ENCODE peak calls at places on chromosomes 13 and 19, in four cellular contexts. One of them, this sample, is unnamed.

GRCh38 chr19:28956971-28957370 is 256.0 kb downstream of the UQCRFS1 start:
- DNase-seq in mesenchymal stem cell: no peak
- DNase-seq in H1: no peak
- DNase-seq in H9: no peak
- DNase-seq in this sample: no peak

GRCh38 chr13:28805193-28805819 is 14.8 kb upstream of the MTUS2 start:
- DNase-seq in H1: peak; percentile 96
- DNase-seq in H9: peak; percentile 65
- DNase-seq in mesenchymal stem cell: no peak
- DNase-seq in this sample: no peak

GRCh38 chr13:97142452-97142851 is 79.7 kb upstream of the MBNL2 start:
- DNase-seq in mesenchymal stem cell: peak; percentile 66
- DNase-seq in H9: peak; percentile 52
- DNase-seq in H1: no peak
- DNase-seq in this sample: no peak

GRCh38 chr13:102817907-102818306 is 19.0 kb downstream of the BIVM start:
- DNase-seq in H9: no peak
- DNase-seq in H1: no peak
- DNase-seq in mesenchymal stem cell: no peak
- DNase-seq in this sample: no peak

GRCh38 chr19:45222724-45223123 is 22.5 kb downstream of the EXOC3L2 start:
- DNase-seq in mesenchymal stem cell: no peak
- DNase-seq in H9: no peak
- DNase-seq in H1: no peak
- DNase-seq in this sample: no peak

GRCh38 chr19:43784981-43785808 is 4.4 kb upstream of the KCNN4 start:
- DNase-seq in mesenchymal stem cell: peak; percentile 79
- DNase-seq in H9: peak; percentile 73
- DNase-seq in H1: peak; percentile 64
- DNase-seq in this sample: peak; percentile 59

GRCh38 chr13:97127842-97128241 is 94.3 kb upstream of the MBNL2 start:
- DNase-seq in mesenchymal stem cell: peak; percentile 21
- DNase-seq in H9: no peak
- DNase-seq in H1: no peak
- DNase-seq in this sample: no peak

GRCh38 chr19:12194827-12195500 is 32.1 kb downstream of the ZNF136 start:
- DNase-seq in H1: no peak
- DNase-seq in H9: no peak
- DNase-seq in mesenchymal stem cell: no peak
- DNase-seq in this sample: peak; percentile 53

GRCh38 chr13:112781287-112781686 is 91.4 kb downstream of the ATP11A start:
- DNase-seq in mesenchymal stem cell: no peak
- DNase-seq in H9: no peak
- DNase-seq in H1: peak; percentile 32
- DNase-seq in this sample: no peak

GRCh38 chr19:15331419-15332310 is 674 bp downstream of the BRD4 start:
- DNase-seq in mesenchymal stem cell: peak; percentile 55
- DNase-seq in H1: peak; percentile 60
- DNase-seq in H9: peak; percentile 39
- DNase-seq in this sample: peak; percentile 21

GRCh38 chr13:24684600-24684998 is 4.4 kb downstream of the ATP12A start:
- DNase-seq in mesenchymal stem cell: no peak
- DNase-seq in H1: no peak
- DNase-seq in H9: no peak
- DNase-seq in this sample: no peak

GRCh38 chr19:56348289-56348877 is 33.7 kb upstream of the ZSCAN5A start:
- DNase-seq in mesenchymal stem cell: peak; percentile 7
- DNase-seq in H9: no peak
- DNase-seq in H1: peak; percentile 46
- DNase-seq in this sample: no peak

GRCh38 chr13:99989376-99990044 is 7.9 kb downstream of the ZIC2 start:
- DNase-seq in mesenchymal stem cell: no peak
- DNase-seq in H1: peak; percentile 76
- DNase-seq in H9: peak; percentile 60
- DNase-seq in this sample: peak; percentile 26

GRCh38 chr13:45951724-45952123 is 100.2 kb upstream of the SIAH3 start:
- DNase-seq in H1: no peak
- DNase-seq in mesenchymal stem cell: no peak
- DNase-seq in H9: no peak
- DNase-seq in this sample: no peak

GRCh38 chr13:57843555-57843954 is 212.0 kb downstream of the PCDH17 start:
- DNase-seq in mesenchymal stem cell: no peak
- DNase-seq in H1: no peak
- DNase-seq in H9: no peak
- DNase-seq in this sample: no peak

GRCh38 chr13:44840131-44840530 is 149.1 kb downstream of the NUFIP1 start:
- DNase-seq in H1: no peak
- DNase-seq in H9: no peak
- DNase-seq in mesenchymal stem cell: no peak
- DNase-seq in this sample: no peak

GRCh38 chr13:27797228-27797624 is 4.9 kb downstream of the GSX1 start:
- DNase-seq in H1: peak; percentile 80
- DNase-seq in mesenchymal stem cell: peak; percentile 29
- DNase-seq in H9: peak; percentile 80
- DNase-seq in this sample: peak; percentile 64

GRCh38 chr19:54534156-54534555 is 31.5 kb downstream of the LAIR2 start:
- DNase-seq in H9: no peak
- DNase-seq in mesenchymal stem cell: no peak
- DNase-seq in H1: no peak
- DNase-seq in this sample: no peak

GRCh38 chr19:47798904-47799266 is 5.5 kb downstream of the TPRX1 start:
- DNase-seq in mesenchymal stem cell: no peak
- DNase-seq in H9: no peak
- DNase-seq in H1: no peak
- DNase-seq in this sample: no peak

GRCh38 chr13:88263808-88264207 is 592.6 kb downstream of the SLITRK5 start:
- DNase-seq in mesenchymal stem cell: no peak
- DNase-seq in H1: no peak
- DNase-seq in H9: no peak
- DNase-seq in this sample: no peak

GRCh38 chr13:41130356-41130755 is 2.2 kb downstream of the KBTBD6 start:
- DNase-seq in mesenchymal stem cell: peak; percentile 9
- DNase-seq in H1: no peak
- DNase-seq in H9: no peak
- DNase-seq in this sample: no peak

GRCh38 chr19:29118384-29118783 is 94.6 kb downstream of the UQCRFS1 start:
- DNase-seq in H9: no peak
- DNase-seq in mesenchymal stem cell: no peak
- DNase-seq in H1: no peak
- DNase-seq in this sample: no peak

GRCh38 chr19:32308436-32309077 is 36.9 kb upstream of the ZNF507 start:
- DNase-seq in H1: no peak
- DNase-seq in H9: no peak
- DNase-seq in mesenchymal stem cell: no peak
- DNase-seq in this sample: no peak

GRCh38 chr19:45138303-45138751 is 22.5 kb downstream of the NKPD1 start:
- DNase-seq in H9: no peak
- DNase-seq in H1: no peak
- DNase-seq in mesenchymal stem cell: no peak
- DNase-seq in this sample: no peak

GRCh38 chr13:79741006-79741405 is 260.1 kb downstream of the NDFIP2 start:
- DNase-seq in H1: no peak
- DNase-seq in H9: no peak
- DNase-seq in mesenchymal stem cell: peak; percentile 42
- DNase-seq in this sample: no peak

GRCh38 chr13:59120297-59120843 is 1043.4 kb downstream of the DIAPH3 start:
- DNase-seq in H1: no peak
- DNase-seq in mesenchymal stem cell: peak; percentile 50
- DNase-seq in H9: no peak
- DNase-seq in this sample: no peak

GRCh38 chr13:59121507-59121906 is 1042.2 kb downstream of the DIAPH3 start:
- DNase-seq in H1: no peak
- DNase-seq in H9: no peak
- DNase-seq in mesenchymal stem cell: no peak
- DNase-seq in this sample: no peak

GRCh38 chr13:59119475-59119874 is 1044.3 kb downstream of the DIAPH3 start:
- DNase-seq in H9: no peak
- DNase-seq in H1: no peak
- DNase-seq in mesenchymal stem cell: no peak
- DNase-seq in this sample: no peak
- H3K18ac ChIP-seq in H9: no peak overlapping the region
- H3K18ac ChIP-seq in H1: no peak overlapping the region
- H3K18ac ChIP-seq in mesenchymal stem cell: peak overlapping the region; percentile 4
- H3K18ac ChIP-seq in this sample: no peak overlapping the region

DNA sequence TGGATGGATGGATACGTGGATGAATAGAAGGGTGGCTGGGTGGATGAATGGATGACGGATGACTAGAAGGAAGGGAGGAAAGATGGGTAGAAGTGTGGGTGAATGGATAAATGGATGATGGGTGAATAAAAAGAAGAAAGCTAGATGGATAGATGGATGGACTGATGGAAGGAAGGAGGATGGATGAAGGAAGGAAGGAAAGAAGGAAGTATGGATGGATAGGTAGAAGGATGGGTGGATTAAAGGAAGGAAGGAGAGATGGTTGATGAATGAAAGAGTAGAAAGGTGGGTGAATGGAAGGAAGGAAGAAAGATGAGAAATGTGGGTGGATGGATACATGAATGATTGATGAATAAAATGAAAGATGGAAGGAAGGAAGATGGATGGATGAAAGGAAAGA is 14.5 kb downstream of the ARHGEF18 start:
- DNase-seq in H1: no peak
- DNase-seq in mesenchymal stem cell: no peak
- DNase-seq in H9: no peak
- DNase-seq in this sample: no peak
- H3K4ac ChIP-seq in H1: no peak overlapping the region
- H3K4ac ChIP-seq in mesenchymal stem cell: no peak overlapping the region
- H3K4ac ChIP-seq in H9: no peak overlapping the region
- H3K4ac ChIP-seq in this sample: no peak overlapping the region

DNA sequence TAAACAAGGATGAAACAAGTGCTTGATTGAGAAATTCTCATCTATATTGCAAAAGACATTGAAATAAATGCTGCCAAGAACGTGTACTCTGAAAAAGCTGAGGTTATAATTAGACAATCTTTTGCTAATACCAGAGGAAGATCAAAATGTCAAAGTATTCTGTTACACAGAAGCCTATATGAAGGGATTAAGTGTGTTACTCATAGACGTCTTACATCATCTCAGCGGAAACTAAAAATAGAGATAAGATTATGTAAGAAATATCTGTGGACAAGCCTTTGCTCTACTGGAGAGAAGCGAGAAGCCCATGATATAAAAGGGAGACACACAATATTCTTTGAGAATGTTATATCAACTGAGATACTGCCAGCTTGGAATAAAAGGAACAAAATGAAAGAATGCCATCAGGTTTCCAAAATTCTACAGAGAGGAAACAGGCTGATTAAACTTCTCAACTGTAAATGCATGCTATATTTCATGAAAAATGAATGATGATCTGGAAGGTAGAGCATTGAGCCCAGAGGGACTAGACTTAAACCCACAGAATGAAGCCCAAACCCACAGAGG is 699.0 kb downstream of the GPC5 start:
- DNase-seq in mesenchymal stem cell: peak; percentile 42
- DNase-seq in H1: no peak
- DNase-seq in H9: no peak
- DNase-seq in this sample: no peak
- H2BK12ac ChIP-seq in mesenchymal stem cell: no peak overlapping the region
- H2BK12ac ChIP-seq in H1: no peak overlapping the region
- H2BK12ac ChIP-seq in H9: no peak overlapping the region
- H2BK12ac ChIP-seq in this sample: no peak overlapping the region

GRCh38 chr19:19663292-19664120 is at the start of gene ATP13A1:
- DNase-seq in mesenchymal stem cell: peak; percentile 98
- DNase-seq in H9: peak; percentile 95
- DNase-seq in H1: peak; percentile 92
- DNase-seq in this sample: peak; percentile 92

GRCh38 chr19:19661675-19662251 is 1.7 kb downstream of the ATP13A1 start:
- DNase-seq in H1: peak; percentile 30
- DNase-seq in H9: peak; percentile 26
- DNase-seq in mesenchymal stem cell: no peak
- DNase-seq in this sample: no peak

GRCh38 chr19:19662344-19662743 is 1.1 kb downstream of the ATP13A1 start:
- DNase-seq in H9: no peak
- DNase-seq in mesenchymal stem cell: no peak
- DNase-seq in H1: peak; percentile 34
- DNase-seq in this sample: no peak

GRCh38 chr19:19661141-19661674 is 2.3 kb downstream of the ATP13A1 start:
- DNase-seq in H1: peak; percentile 32
- DNase-seq in H9: peak; percentile 24
- DNase-seq in mesenchymal stem cell: no peak
- DNase-seq in this sample: no peak

DNA sequence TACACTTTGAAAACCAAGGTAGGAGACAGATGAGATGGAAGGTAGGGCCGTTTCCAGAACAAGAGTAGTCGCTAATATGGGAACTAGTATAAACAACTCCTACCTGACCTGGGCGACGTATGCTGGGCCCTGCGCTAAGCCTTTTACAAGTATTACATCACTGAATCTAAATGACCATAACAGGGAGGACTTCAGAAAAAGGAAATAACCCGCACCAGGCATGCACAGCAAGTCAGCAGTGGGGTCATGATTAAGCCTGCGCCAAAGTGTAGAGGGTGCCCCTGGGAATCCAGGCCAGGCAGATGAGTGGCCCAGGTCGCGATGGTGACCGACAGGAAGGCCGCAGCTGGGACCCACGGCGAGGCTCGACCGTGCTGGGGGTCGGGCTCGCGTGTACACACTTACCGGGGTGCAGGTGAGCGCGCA is 597 bp downstream of the ATP13A1 start:
- DNase-seq in mesenchymal stem cell: peak; percentile 42
- DNase-seq in H9: no peak
- DNase-seq in H1: no peak
- DNase-seq in this sample: no peak
- H3K18ac ChIP-seq in mesenchymal stem cell: peak overlapping the region; percentile 85
- H3K18ac ChIP-seq in H9: no peak overlapping the region
- H3K18ac ChIP-seq in H1: peak overlapping the region; percentile 64
- H3K18ac ChIP-seq in this sample: peak overlapping the region; percentile 89

This sample was measured in neuronal stem cell.